ENCODE peak calls at places on chromosomes 13 and 19, in five cellular contexts. P is WTC11, T is nephron progenitor cell, X is fibroblast of mammary gland, Y is testis. O is an unnamed sample.

GRCh38 chr13:93698016-93698613 is 471.5 kb downstream of the GPC6 start:
- DNase-seq in P (no peak), T (no peak), X (no peak), Y (no peak), O (no peak)

GRCh38 chr13:58406545-58406944 is 775.0 kb downstream of the PCDH17 start:
- DNase-seq in P (no peak), T (no peak), X (no peak), Y (no peak), O (no peak)

GRCh38 chr13:30593001-30593400 is 24.7 kb upstream of the USPL1 start:
- DNase-seq in P (no peak), T (no peak), X (no peak), Y (no peak), O (no peak)

GRCh38 chr19:52190679-52191293 is 934 bp downstream of the PPP2R1A start:
- DNase-seq in P (peak), T (peak), X (peak), Y (peak), O (peak)

GRCh38 chr13:30301827-30302226 is 5.5 kb downstream of the KATNAL1 start:
- DNase-seq in P (no peak), T (no peak), X (peak), Y (no peak), O (no peak)

GRCh38 chr19:10855879-10856522 is 7.8 kb downstream of the C19orf38 start:
- DNase-seq in P (peak), T (peak), X (no peak), Y (peak), O (no peak)

GRCh38 chr13:106471957-106472543 is 63.4 kb downstream of the EFNB2 start:
- DNase-seq in P (peak), T (no peak), X (peak), Y (peak), O (peak)

GRCh38 chr19:50352242-50352641 is 13.2 kb downstream of the NAPSA start:
- DNase-seq in P (no peak), T (no peak), X (no peak), Y (no peak), O (no peak)

GRCh38 chr13:112791662-112792440 is 102.0 kb downstream of the ATP11A start:
- DNase-seq in P (peak), T (no peak), X (no peak), Y (no peak), O (no peak)

GRCh38 chr13:106496072-106496997 is 39.1 kb downstream of the EFNB2 start:
- DNase-seq in P (no peak), T (no peak), X (no peak), Y (no peak), O (no peak)

GRCh38 chr13:75423946-75424345 is 58.0 kb downstream of the TBC1D4 start:
- DNase-seq in P (no peak), T (no peak), X (no peak), Y (no peak), O (no peak)

DNA sequence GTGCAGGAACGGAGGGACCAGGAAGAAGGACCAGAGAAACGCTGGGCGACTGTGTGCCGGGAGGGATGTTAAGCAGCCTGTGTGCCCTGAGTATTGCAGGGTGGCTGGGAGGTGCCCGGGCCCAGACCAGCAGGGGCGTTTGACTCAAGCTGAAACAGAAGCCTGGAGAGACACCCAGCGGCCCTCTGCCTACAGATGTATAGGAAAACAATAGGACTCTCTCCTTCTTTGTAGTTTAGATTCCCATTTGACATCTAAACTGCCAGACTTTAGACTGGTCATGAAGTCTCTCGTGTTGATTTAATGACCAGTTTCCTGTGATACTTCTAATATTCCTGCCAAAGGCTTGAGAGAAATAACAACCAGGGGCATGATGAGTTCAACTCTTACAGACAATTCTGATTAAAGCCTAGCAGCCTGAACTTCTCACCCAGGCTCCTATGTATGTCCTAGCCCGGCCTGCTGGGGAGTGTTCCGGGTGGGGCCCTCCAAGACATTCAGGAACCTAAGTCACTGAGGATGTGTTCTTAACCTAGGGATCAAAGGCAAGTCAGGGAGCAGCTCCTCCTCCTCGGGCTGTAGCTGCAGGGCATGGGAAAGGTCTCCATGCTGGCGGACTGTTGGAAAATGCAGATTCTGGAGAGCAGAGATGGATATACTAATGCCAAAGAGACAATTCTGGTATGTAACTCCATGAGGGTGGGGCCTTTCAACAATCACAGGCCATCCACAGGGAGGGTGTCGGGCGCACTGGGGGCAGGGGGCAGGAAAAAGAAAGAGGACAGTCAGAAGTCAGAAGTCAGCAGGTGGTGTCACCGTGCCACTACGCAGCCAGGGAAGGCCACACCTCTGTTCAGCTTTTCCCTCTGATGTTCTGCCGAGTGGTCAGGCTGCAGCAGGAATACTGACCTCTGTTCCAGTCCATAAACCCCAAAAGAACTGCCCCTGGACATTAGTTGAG is 131.9 kb downstream of the STARD13 start:
- DNase-seq in P (no peak), T (peak), X (peak), Y (no peak), O (peak)
- TF ChIP-seq CTCF in P (no peak), T (no peak), X (no peak), Y (no peak), O (no peak)

GRCh38 chr13:42354246-42355117 is 82.5 kb downstream of the AKAP11 start:
- DNase-seq in P (peak), T (no peak), X (peak), Y (no peak), O (peak)
- TF ChIP-seq CTCF in P (no peak), T (no peak), X (peak), Y (no peak), O (no peak)

GRCh38 chr19:4723465-4724251 is at the start of gene DPP9:
- DNase-seq in P (peak), T (peak), X (peak), Y (peak), O (peak)
- TF ChIP-seq CTCF in P (no peak), T (peak), X (no peak), Y (peak), O (peak)

GRCh38 chr13:32135655-32136054 is 104.1 kb downstream of the FRY start:
- DNase-seq in P (no peak), T (no peak), X (peak), Y (no peak), O (no peak)

GRCh38 chr13:32134991-32135390 is 103.4 kb downstream of the FRY start:
- DNase-seq in P (no peak), T (no peak), X (no peak), Y (no peak), O (no peak)

GRCh38 chr13:32134241-32134801 is 102.7 kb downstream of the FRY start:
- DNase-seq in P (no peak), T (no peak), X (peak), Y (no peak), O (no peak)

GRCh38 chr13:32136061-32136460 is 104.5 kb downstream of the FRY start:
- DNase-seq in P (no peak), T (no peak), X (no peak), Y (no peak), O (no peak)

DNA sequence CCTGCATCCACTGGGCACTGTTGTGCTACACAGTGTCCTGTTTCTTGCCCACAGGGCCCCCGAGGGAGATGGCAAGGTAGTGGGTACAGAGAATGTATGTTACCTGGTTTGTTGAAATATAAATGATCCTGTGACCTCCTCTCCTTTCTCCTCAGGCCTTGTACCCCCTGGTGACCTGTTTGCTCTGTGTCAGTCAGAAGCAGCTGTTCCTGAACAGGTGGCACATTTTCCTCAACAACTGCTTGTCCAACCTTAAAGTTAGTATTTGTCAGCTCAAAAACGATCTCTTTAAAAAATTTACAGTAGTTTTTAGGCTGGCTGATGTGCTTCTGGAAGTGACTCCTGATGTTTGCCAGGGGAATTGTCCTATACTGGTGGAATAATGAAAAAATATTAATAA is 105.1 kb downstream of the FRY start:
- DNase-seq in P (no peak), T (no peak), X (no peak), Y (no peak), O (no peak)
- TF ChIP-seq CTCF in P (no peak), T (no peak), X (no peak), Y (no peak), O (no peak)

GRCh38 chr13:20090349-20090748 is 70.5 kb downstream of the GJA3 start:
- DNase-seq in P (no peak), T (no peak), X (peak), Y (no peak), O (no peak)
- TF ChIP-seq CTCF in P (no peak), T (no peak), X (no peak), Y (no peak), O (no peak)

GRCh38 chr19:40744554-40745401 is 5.5 kb downstream of the ACTMAP start:
- DNase-seq in P (peak), T (no peak), X (no peak), Y (no peak), O (peak)
- TF ChIP-seq CTCF in P (peak), T (no peak), X (no peak), Y (no peak), O (peak)

GRCh38 chr19:27793128-27793643 is 1419.8 kb downstream of the UQCRFS1 start:
- DNase-seq in P (peak), T (peak), X (peak), Y (peak), O (peak)

GRCh38 chr19:27794444-27795042 is 1418.4 kb downstream of the UQCRFS1 start:
- DNase-seq in P (peak), T (peak), X (peak), Y (peak), O (no peak)

GRCh38 chr19:27792576-27793127 is 1420.3 kb downstream of the UQCRFS1 start:
- DNase-seq in P (no peak), T (no peak), X (no peak), Y (no peak), O (no peak)

GRCh38 chr19:27795369-27795768 is 1417.6 kb downstream of the UQCRFS1 start:
- DNase-seq in P (no peak), T (no peak), X (no peak), Y (no peak), O (no peak)

GRCh38 chr19:27793644-27794443 is 1419.1 kb downstream of the UQCRFS1 start:
- DNase-seq in P (peak), T (peak), X (peak), Y (peak), O (peak)
- TF ChIP-seq CTCF in P (no peak), T (no peak), X (no peak), Y (no peak), O (no peak)